ENCODE peak calls at places on chromosome 19, in five cellular contexts. R, S, T, V and A are unnamed samples.

GRCh38 chr19:31597616-31598015 is 248.4 kb upstream of the TSHZ3 start:
- DNase-seq in R (no peak), V (no peak), T (no peak), S (no peak), A (no peak)

GRCh38 chr19:3012522-3013260 is 16.4 kb downstream of the TLE2 start:
- DNase-seq in R (no peak), T (no peak), S (no peak), V (no peak), A (no peak)

GRCh38 chr19:19120308-19121156 is 17.7 kb downstream of the TMEM161A start:
- DNase-seq in R (no peak), T (no peak), V (no peak), S (no peak), A (no peak)

GRCh38 chr19:17721821-17722220 is 2.5 kb downstream of the MAP1S start:
- DNase-seq in S (no peak), T (no peak), R (no peak), V (no peak), A (no peak)

GRCh38 chr19:33906578-33907335 is 110.1 kb downstream of the KCTD15 start:
- DNase-seq in S (no peak), T (no peak), R (no peak), V (no peak), A (no peak)

GRCh38 chr19:30669329-30670010 is 297.3 kb downstream of the ZNF536 start:
- DNase-seq in V (peak; percentile 10), T (peak; percentile 16), R (peak; percentile 59), S (peak; percentile 6), A (no peak)

GRCh38 chr19:55939206-55939605 is 7.1 kb upstream of the NLRP13 start:
- DNase-seq in T (no peak), V (no peak), R (no peak), S (no peak), A (no peak)

GRCh38 chr19:41870401-41870873 is 6.6 kb upstream of the CD79A start:
- DNase-seq in R (no peak), S (no peak), T (no peak), V (no peak), A (no peak)

GRCh38 chr19:5339950-5340636 is 519 bp downstream of the PTPRS start:
- DNase-seq in R (peak; percentile 45), V (no peak), S (no peak), T (peak; percentile 42), A (peak; percentile 54)

GRCh38 chr19:30049226-30049625 is 107.2 kb downstream of the URI1 start:
- DNase-seq in V (no peak), T (no peak), R (peak; percentile 62), S (no peak), A (no peak)

GRCh38 chr19:5131866-5132561 is 163.1 kb downstream of the KDM4B start:
- DNase-seq in S (no peak), R (no peak), T (no peak), V (no peak), A (no peak)